ENCODE peak calls at places on chromosome 6, in eight cellular contexts. K is left ventricle myocardium inferior, P is prostate gland, G is adipocyte, J is HCT116, O is psoas muscle, L is pancreas, X is PC-9. I is an unnamed sample.
A peak's percentile ranks its signal among the peaks of the same experiment; 100 is the strongest.

GRCh38 chr6:75602164-75602896 is 650 bp downstream of the SENP6 start:
- DNase-seq in G (peak; percentile 73), K (peak; percentile 45), P (peak; percentile 28), L (peak; percentile 42), O (peak; percentile 72), X (no peak), J (peak; percentile 15), I (no peak)

GRCh38 chr6:130018292-130018829 is at the start of gene L3MBTL3:
- DNase-seq in O (peak; percentile 94), J (peak; percentile 42), X (peak; percentile 81), K (peak; percentile 89), G (peak; percentile 95), L (peak; percentile 88), P (peak; percentile 86), I (peak; percentile 79)

GRCh38 chr6:111605100-111605748 is 454 bp downstream of the TRAF3IP2 start:
- DNase-seq in K (peak; percentile 81), O (peak; percentile 92), L (peak; percentile 57), X (no peak), J (no peak), G (peak; percentile 95), P (peak; percentile 58), I (peak; percentile 77)

GRCh38 chr6:170080828-170081368 is 210.0 kb downstream of the DLL1 start:
- DNase-seq in J (no peak), K (peak; percentile 12), P (no peak), G (no peak), O (peak; percentile 81), X (no peak), L (peak; percentile 22), I (no peak)

GRCh38 chr6:163438940-163439335 is 24.4 kb downstream of the QKI start:
- DNase-seq in G (no peak), L (no peak), K (peak; percentile 50), P (no peak), J (no peak), X (no peak), O (peak; percentile 62), I (peak; percentile 26)

GRCh38 chr6:163958646-163959045 is 544.1 kb downstream of the QKI start:
- DNase-seq in G (peak; percentile 68), O (no peak), P (no peak), J (no peak), K (no peak), L (no peak), X (no peak), I (no peak)

GRCh38 chr6:139027620-139028182 is 844 bp upstream of the ABRACL start:
- DNase-seq in L (no peak), O (no peak), J (no peak), K (no peak), P (no peak), G (no peak), X (peak; percentile 14), I (peak; percentile 77)

GRCh38 chr6:85472744-85473143 is 22.9 kb downstream of the NT5E start:
- DNase-seq in G (peak; percentile 78), K (no peak), O (no peak), L (no peak), J (no peak), P (no peak), X (no peak), I (no peak)

GRCh38 chr6:21383499-21384085 is 210.0 kb upstream of the SOX4 start:
- DNase-seq in K (no peak), J (no peak), L (no peak), X (no peak), O (no peak), P (no peak), G (no peak), I (no peak)

GRCh38 chr6:151071295-151071694 is 168.5 kb upstream of the AKAP12 start:
- DNase-seq in X (no peak), O (no peak), J (no peak), L (no peak), P (no peak), G (peak; percentile 41), K (peak; percentile 50), I (no peak)

GRCh38 chr6:40710626-40711354 is 123.6 kb upstream of the LRFN2 start:
- DNase-seq in P (no peak), K (no peak), J (no peak), L (no peak), O (no peak), X (no peak), G (no peak), I (no peak)

GRCh38 chr6:40713002-40713719 is 126.0 kb upstream of the LRFN2 start:
- DNase-seq in X (no peak), G (peak; percentile 11), P (no peak), J (no peak), O (no peak), L (no peak), K (no peak), I (no peak)

GRCh38 chr6:40706222-40706621 is 119.1 kb upstream of the LRFN2 start:
- DNase-seq in O (no peak), L (no peak), G (no peak), P (no peak), J (no peak), K (no peak), X (no peak), I (no peak)

DNA sequence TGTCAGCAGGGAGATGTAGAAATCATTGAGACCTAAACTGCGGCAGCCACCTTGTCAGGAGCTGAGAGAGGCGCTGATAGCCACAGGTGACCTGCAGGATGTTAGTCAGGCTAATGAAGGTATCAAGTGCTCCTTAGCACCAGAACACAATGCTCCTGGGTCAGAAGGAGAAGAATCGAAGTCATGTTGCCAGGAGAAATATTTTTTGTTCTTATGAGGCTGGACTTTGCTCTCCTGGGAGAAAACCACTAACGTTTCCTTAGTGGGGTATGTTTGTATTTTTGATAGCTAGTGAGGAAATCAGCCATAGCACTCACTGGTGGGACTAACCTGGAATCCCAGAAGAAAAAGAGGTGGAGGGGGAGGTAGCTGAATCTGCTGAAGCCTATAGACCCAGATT is 120.9 kb upstream of the LRFN2 start:
- DNase-seq in O (no peak), K (no peak), G (no peak), X (no peak), J (no peak), L (no peak), P (no peak), I (no peak)
- H3K4me1 ChIP-seq in O (no peaks in the 10 kb centered on the region), K (no peaks in the 10 kb centered on the region), G (no peaks in the 10 kb centered on the region), X (no peaks in the 10 kb centered on the region), J (no peaks in the 10 kb centered on the region), L (no peaks in the 10 kb centered on the region), P (no peaks in the 10 kb centered on the region), I (no peaks in the 10 kb centered on the region)

GRCh38 chr6:90463874-90464273 is 123.0 kb downstream of the MAP3K7 start:
- DNase-seq in X (no peak), P (no peak), J (no peak), G (no peak), L (no peak), K (no peak), O (no peak), I (no peak)

GRCh38 chr6:90460067-90460466 is 126.8 kb downstream of the MAP3K7 start:
- DNase-seq in K (no peak), P (no peak), G (no peak), X (no peak), O (no peak), L (no peak), J (no peak), I (no peak)

GRCh38 chr6:90461367-90461766 is 125.5 kb downstream of the MAP3K7 start:
- DNase-seq in J (no peak), P (no peak), G (no peak), L (no peak), O (no peak), K (no peak), X (no peak), I (no peak)

GRCh38 chr6:90463359-90463758 is 123.5 kb downstream of the MAP3K7 start:
- DNase-seq in L (no peak), X (no peak), J (no peak), O (no peak), K (no peak), G (no peak), P (no peak), I (no peak)

DNA sequence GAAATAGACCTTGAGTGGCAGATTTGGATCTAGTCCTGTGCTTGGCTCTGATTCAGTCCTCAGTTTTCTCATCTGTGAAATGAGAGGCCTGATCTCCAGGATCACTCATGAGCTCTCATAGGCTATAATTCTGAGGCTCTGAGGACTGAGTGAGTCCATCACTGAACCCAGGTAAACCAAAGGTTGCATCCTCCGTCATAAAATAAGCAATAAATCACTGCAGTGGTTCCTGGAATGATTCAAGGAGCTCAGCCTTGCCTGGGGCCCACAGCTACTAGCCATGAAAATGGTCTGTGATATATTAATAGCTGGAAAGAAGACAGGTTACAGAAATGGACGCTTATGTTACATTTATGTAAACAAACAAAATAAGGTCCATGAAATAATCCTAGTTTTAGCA is 124.8 kb downstream of the MAP3K7 start:
- DNase-seq in O (no peak), J (no peak), L (no peak), K (no peak), X (no peak), G (no peak), P (no peak), I (no peak)
- H3K4me1 ChIP-seq in O (no peaks in the 10 kb centered on the region), J (no peaks in the 10 kb centered on the region), L (no peaks in the 10 kb centered on the region), K (peaks cover 3% of the 10 kb centered on the region), X (peaks cover 8% of the 10 kb centered on the region), G (peaks cover 9% of the 10 kb centered on the region), P (no peaks in the 10 kb centered on the region), I (no peaks in the 10 kb centered on the region)

GRCh38 chr6:95841560-95841959 is 174.2 kb upstream of the FUT9 start:
- DNase-seq in K (no peak), O (no peak), X (no peak), G (no peak), J (no peak), L (no peak), P (no peak), I (no peak)

GRCh38 chr6:95837890-95838289 is 177.9 kb upstream of the FUT9 start:
- DNase-seq in P (no peak), O (no peak), X (no peak), J (no peak), G (no peak), L (no peak), K (no peak), I (no peak)
- H3K4me1 ChIP-seq in P (no peaks in the 10 kb centered on the region), O (no peaks in the 10 kb centered on the region), X (no peaks in the 10 kb centered on the region), J (no peaks in the 10 kb centered on the region), G (no peaks in the 10 kb centered on the region), L (no peaks in the 10 kb centered on the region), K (no peaks in the 10 kb centered on the region), I (no peaks in the 10 kb centered on the region)

DNA sequence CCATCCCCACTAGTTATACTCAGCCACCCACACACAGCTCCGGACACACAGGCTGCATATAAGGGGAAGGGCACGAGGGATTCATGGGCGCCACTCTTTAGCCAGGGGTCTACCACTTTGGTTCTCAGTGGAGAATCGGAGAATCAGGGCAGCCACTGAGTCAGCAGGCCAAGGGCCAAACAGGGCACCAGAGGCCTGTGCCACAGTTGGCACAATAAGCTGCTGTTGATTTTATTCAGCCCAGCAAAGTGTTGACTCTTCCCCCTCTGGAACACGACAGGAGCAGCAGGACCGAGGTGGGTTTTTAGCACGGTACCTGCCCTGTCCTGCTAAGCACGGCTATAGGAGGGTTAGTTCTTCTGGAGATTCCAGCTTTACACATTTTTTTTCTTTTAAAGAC is 48.3 kb downstream of the GJA10 start:
- DNase-seq in K (no peak), L (no peak), G (no peak), J (no peak), P (no peak), X (no peak), O (no peak), I (no peak)
- H3K4me1 ChIP-seq in K (peaks cover 5% of the 10 kb centered on the region), L (peaks cover 16% of the 10 kb centered on the region), G (peaks cover 20% of the 10 kb centered on the region), J (no peaks in the 10 kb centered on the region), P (peaks cover 8% of the 10 kb centered on the region), X (no peaks in the 10 kb centered on the region), O (peaks cover 14% of the 10 kb centered on the region), I (no peaks in the 10 kb centered on the region)